ENCODE peak calls at places on chromosome 3, in four cellular contexts. I is neural progenitor cell, H is pancreas, U is kidney epithelial cell. J is an unnamed sample.

GRCh38 chr3:81761904-81762565 is 590 bp upstream of the GBE1 start:
- DNase-seq in U (no peak), H (no peak), I (no peak), J (no peak)

GRCh38 chr3:28575748-28576589 is 227.3 kb upstream of the AZI2 start:
- DNase-seq in U (no peak), I (peak; percentile 76), H (peak; percentile 51), J (no peak)

GRCh38 chr3:105364113-105364512 is 2.6 kb upstream of the ALCAM start:
- DNase-seq in U (no peak), H (no peak), I (no peak), J (no peak)

GRCh38 chr3:102460579-102460978 is 25.8 kb downstream of the ZPLD1 start:
- DNase-seq in U (no peak), I (no peak), H (no peak), J (no peak)

GRCh38 chr3:43155464-43156121 is 49.7 kb upstream of the POMGNT2 start:
- DNase-seq in U (peak; percentile 16), H (no peak), I (peak; percentile 77), J (peak; percentile 49)

GRCh38 chr3:7720649-7721048 is 781.0 kb upstream of the LMCD1 start:
- DNase-seq in U (no peak), I (no peak), H (no peak), J (no peak)

GRCh38 chr3:151896662-151897012 is 23.2 kb downstream of the SUCNR1 start:
- DNase-seq in U (peak; percentile 32), H (no peak), I (no peak), J (no peak)

GRCh38 chr3:57948782-57949242 is 59.4 kb upstream of the FLNB start:
- DNase-seq in I (no peak), H (no peak), U (no peak), J (no peak)

GRCh38 chr3:12759097-12759679 is at the start of gene TMEM40:
- DNase-seq in I (no peak), U (no peak), H (no peak), J (no peak)

GRCh38 chr3:13420051-13420816 is at the start of gene NUP210:
- DNase-seq in U (no peak), I (peak; percentile 89), H (peak; percentile 77), J (peak; percentile 36)

GRCh38 chr3:123678108-123678511 is 93.3 kb upstream of the HACD2 start:
- DNase-seq in H (no peak), I (no peak), U (peak; percentile 87), J (no peak)

GRCh38 chr3:64681827-64682226 is 6.0 kb downstream of the ADAMTS9 start:
- DNase-seq in H (no peak), I (no peak), U (no peak), J (no peak)

GRCh38 chr3:130699765-130700164 is 46.9 kb downstream of the PIK3R4 start:
- DNase-seq in I (peak; percentile 31), H (no peak), U (no peak), J (no peak)

GRCh38 chr3:123636431-123636841 is 51.6 kb upstream of the HACD2 start:
- DNase-seq in I (peak; percentile 95), U (no peak), H (peak; percentile 92), J (no peak)

GRCh38 chr3:48747015-48747615 is 30.1 kb upstream of the IP6K2 start:
- DNase-seq in I (no peak), H (no peak), U (no peak), J (no peak)

GRCh38 chr3:13479332-13479581 is 849 bp upstream of the HDAC11 start:
- DNase-seq in H (peak; percentile 84), I (peak; percentile 81), U (no peak), J (no peak)

GRCh38 chr3:45381168-45381852 is 7.1 kb upstream of the LARS2 start:
- DNase-seq in I (no peak), U (no peak), H (no peak), J (no peak)

GRCh38 chr3:53668872-53669271 is 174.5 kb downstream of the CACNA1D start:
- DNase-seq in H (no peak), I (peak; percentile 30), U (no peak), J (no peak)

GRCh38 chr3:129050556-129051295 is 9.9 kb upstream of the GP9 start:
- DNase-seq in I (no peak), U (no peak), H (no peak), J (no peak)

GRCh38 chr3:9793161-9793781 is 389 bp downstream of the ARPC4 start:
- DNase-seq in U (no peak), H (no peak), I (peak; percentile 37), J (peak; percentile 50)

GRCh38 chr3:72130565-72130964 is 345.6 kb upstream of the PROK2 start:
- DNase-seq in U (no peak), H (no peak), I (no peak), J (no peak)

GRCh38 chr3:64878372-64878771 is 190.6 kb upstream of the ADAMTS9 start:
- DNase-seq in U (no peak), I (no peak), H (no peak), J (no peak)

GRCh38 chr3:60013241-60013640 is 963.4 kb upstream of the CFAP20DC start:
- DNase-seq in H (no peak), U (no peak), I (no peak), J (no peak)

GRCh38 chr3:63228677-63229076 is 49.4 kb upstream of the SYNPR start:
- DNase-seq in U (no peak), I (peak; percentile 62), H (no peak), J (no peak)

GRCh38 chr3:10939556-10939955 is 53.0 kb upstream of the SLC6A1 start:
- DNase-seq in H (peak; percentile 9), I (no peak), U (no peak), J (no peak)

GRCh38 chr3:161890147-161890625 is 393.6 kb downstream of the OTOL1 start:
- DNase-seq in H (no peak), U (peak; percentile 82), I (no peak), J (peak; percentile 59)

GRCh38 chr3:119294402-119294888 is 262 bp downstream of the ARHGAP31 start:
- DNase-seq in I (peak; percentile 51), U (no peak), H (peak; percentile 73), J (peak; percentile 61)

GRCh38 chr3:12193485-12194165 is 34.9 kb upstream of the TIMP4 start:
- DNase-seq in I (no peak), U (peak; percentile 95), H (no peak), J (peak; percentile 71)

GRCh38 chr3:127716334-127716733 is 43.6 kb downstream of the ABTB1 start:
- DNase-seq in U (no peak), I (no peak), H (no peak), J (no peak)

GRCh38 chr3:37997321-37997720 is 6.7 kb downstream of the VILL start:
- DNase-seq in U (no peak), H (peak; percentile 73), I (no peak), J (no peak)

GRCh38 chr3:14152233-14152962 is 26.0 kb downstream of the XPC start:
- DNase-seq in H (peak; percentile 38), U (no peak), I (peak; percentile 15), J (no peak)

GRCh38 chr3:126537730-126538281 is 13.9 kb downstream of the CHST13 start:
- DNase-seq in H (no peak), U (no peak), I (no peak), J (no peak)

GRCh38 chr3:53236112-53236841 is 19.5 kb downstream of the TKT start:
- DNase-seq in U (peak; percentile 51), H (no peak), I (no peak), J (peak; percentile 71)

GRCh38 chr3:52372822-52373504 is 56.8 kb downstream of the DNAH1 start:
- DNase-seq in I (peak; percentile 67), U (no peak), H (no peak), J (peak; percentile 35)

GRCh38 chr3:76011121-76011520 is 225.8 kb upstream of the ZNF717 start:
- DNase-seq in U (no peak), I (peak; percentile 23), H (no peak), J (no peak)

GRCh38 chr3:25620508-25620907 is 44.2 kb downstream of the TOP2B start:
- DNase-seq in U (no peak), I (no peak), H (no peak), J (no peak)
- H3K36me3 ChIP-seq in U (no peaks in the 10 kb centered on the region), I (peaks cover 34% of the 10 kb centered on the region), H (peaks cover 22% of the 10 kb centered on the region), J (peaks cover 19% of the 10 kb centered on the region)

GRCh38 chr3:33401781-33402180 is 38.4 kb downstream of the UBP1 start:
- DNase-seq in U (no peak), I (no peak), H (no peak), J (no peak)

GRCh38 chr3:33394403-33395054 is 45.7 kb downstream of the UBP1 start:
- DNase-seq in I (no peak), U (no peak), H (no peak), J (no peak)

GRCh38 chr3:33395900-33396299 is 44.3 kb downstream of the UBP1 start:
- DNase-seq in U (no peak), I (no peak), H (no peak), J (no peak)

GRCh38 chr3:33402936-33403335 is 37.3 kb downstream of the UBP1 start:
- DNase-seq in H (no peak), I (no peak), U (no peak), J (no peak)

GRCh38 chr3:33398410-33398809 is 41.8 kb downstream of the UBP1 start:
- DNase-seq in U (no peak), I (no peak), H (no peak), J (no peak)
- TF ChIP-seq CTCF in U (no peak), I (no peak), H (no peak), J (no peak)

DNA sequence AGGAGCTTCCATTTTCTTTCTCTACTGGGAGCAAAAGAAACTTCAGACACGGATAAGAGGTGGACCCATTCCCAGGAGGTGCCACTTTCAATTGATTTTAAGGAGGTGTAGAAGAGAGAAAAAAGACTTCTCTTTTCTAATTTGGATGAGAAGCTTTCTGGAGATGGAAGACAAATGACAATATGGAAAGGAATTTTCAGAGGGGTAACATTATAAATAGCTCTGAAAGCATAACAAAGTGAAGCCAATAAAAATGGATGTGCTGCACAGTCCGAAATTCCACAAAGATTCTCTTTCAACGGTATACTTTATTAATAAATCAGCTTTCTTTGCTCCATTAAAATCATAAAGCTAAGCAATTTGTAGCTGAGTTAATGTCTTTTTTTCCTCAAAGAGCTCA is 607.2 kb upstream of the MDFIC2 start:
- DNase-seq in H (no peak), U (no peak), I (no peak), J (no peak)
- H3K36me3 ChIP-seq in H (no peaks in the 10 kb centered on the region), U (no peaks in the 10 kb centered on the region), I (no peaks in the 10 kb centered on the region), J (no peaks in the 10 kb centered on the region)

GRCh38 chr3:186489507-186489906 is 54.7 kb downstream of the CRYGS start:
- DNase-seq in I (no peak), U (no peak), H (no peak), J (no peak)

GRCh38 chr3:186492594-186492993 is 51.6 kb downstream of the CRYGS start:
- DNase-seq in U (no peak), H (no peak), I (no peak), J (no peak)

GRCh38 chr3:186483611-186484340 is 60.4 kb downstream of the CRYGS start:
- DNase-seq in H (no peak), U (no peak), I (no peak), J (no peak)

GRCh38 chr3:186487037-186487436 is 57.1 kb downstream of the CRYGS start:
- DNase-seq in I (no peak), U (no peak), H (no peak), J (no peak)

DNA sequence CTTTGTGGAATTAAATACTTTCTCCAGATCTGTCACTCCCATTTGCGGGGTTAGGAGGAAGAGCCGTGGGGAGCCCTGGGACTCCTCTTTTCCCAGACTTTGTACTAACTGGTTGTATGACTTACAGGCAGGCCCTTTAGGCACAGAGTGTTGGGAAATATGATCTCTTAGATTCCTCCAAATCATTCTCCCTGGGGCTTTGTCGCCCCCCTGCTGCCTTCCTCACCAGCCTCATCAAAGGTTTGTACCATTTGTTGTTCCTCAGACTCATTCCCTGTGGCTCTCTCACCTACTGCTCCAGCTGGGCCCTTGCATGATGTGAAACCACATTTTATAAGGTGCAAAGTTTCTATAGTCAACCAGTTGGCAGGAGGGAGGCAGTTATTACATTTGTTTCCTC is 56.4 kb downstream of the CRYGS start:
- DNase-seq in I (peak; percentile 32), H (no peak), U (no peak), J (no peak)
- TF ChIP-seq CTCF in I (peak; percentile 14), H (no peak), U (no peak), J (no peak)

J was measured in lung.